ENCODE peak calls at places on chromosome 15, in six cellular contexts. One of them, this sample, is unnamed.

GRCh38 chr15:88448991-88449461 is 18.2 kb downstream of the MRPL46 start:
- DNase-seq in uterus: no peak
- DNase-seq in choroid plexus epithelial cell: no peak
- DNase-seq in HCT116: no peak
- DNase-seq in fibroblast of lung: no peak
- DNase-seq in heart left ventricle: no peak
- DNase-seq in this sample: no peak

GRCh38 chr15:41827290-41827879 is 507 bp upstream of the JMJD7 start:
- DNase-seq in choroid plexus epithelial cell: no peak
- DNase-seq in uterus: no peak
- DNase-seq in heart left ventricle: no peak
- DNase-seq in fibroblast of lung: no peak
- DNase-seq in HCT116: no peak
- DNase-seq in this sample: no peak

GRCh38 chr15:78127882-78128281 is 3.4 kb downstream of the CIB2 start:
- DNase-seq in uterus: no peak
- DNase-seq in HCT116: no peak
- DNase-seq in choroid plexus epithelial cell: no peak
- DNase-seq in heart left ventricle: no peak
- DNase-seq in fibroblast of lung: no peak
- DNase-seq in this sample: no peak

GRCh38 chr15:52068004-52068403 is 44.6 kb downstream of the BCL2L10 start:
- DNase-seq in heart left ventricle: no peak
- DNase-seq in choroid plexus epithelial cell: peak
- DNase-seq in fibroblast of lung: peak
- DNase-seq in HCT116: no peak
- DNase-seq in uterus: no peak
- DNase-seq in this sample: no peak

GRCh38 chr15:26352406-26352805 is 420.5 kb downstream of the GABRB3 start:
- DNase-seq in uterus: no peak
- DNase-seq in HCT116: no peak
- DNase-seq in heart left ventricle: no peak
- DNase-seq in choroid plexus epithelial cell: no peak
- DNase-seq in fibroblast of lung: no peak
- DNase-seq in this sample: no peak

GRCh38 chr15:39786444-39787056 is 3.9 kb upstream of the FSIP1 start:
- DNase-seq in heart left ventricle: no peak
- DNase-seq in uterus: no peak
- DNase-seq in HCT116: peak
- DNase-seq in choroid plexus epithelial cell: peak
- DNase-seq in fibroblast of lung: peak
- DNase-seq in this sample: no peak

GRCh38 chr15:43854801-43855200 is 28.0 kb downstream of the WDR76 start:
- DNase-seq in fibroblast of lung: no peak
- DNase-seq in choroid plexus epithelial cell: peak
- DNase-seq in uterus: no peak
- DNase-seq in heart left ventricle: no peak
- DNase-seq in HCT116: no peak
- DNase-seq in this sample: no peak

GRCh38 chr15:95760508-95760907 is 570.0 kb upstream of the NR2F2 start:
- DNase-seq in fibroblast of lung: no peak
- DNase-seq in heart left ventricle: no peak
- DNase-seq in HCT116: no peak
- DNase-seq in choroid plexus epithelial cell: peak
- DNase-seq in uterus: no peak
- DNase-seq in this sample: no peak

GRCh38 chr15:75114327-75114726 is 87.4 kb upstream of the C15orf39 start:
- DNase-seq in choroid plexus epithelial cell: no peak
- DNase-seq in heart left ventricle: no peak
- DNase-seq in HCT116: no peak
- DNase-seq in fibroblast of lung: no peak
- DNase-seq in uterus: no peak
- DNase-seq in this sample: peak

GRCh38 chr15:57095896-57096295 is 177.5 kb downstream of the TCF12 start:
- DNase-seq in uterus: no peak
- DNase-seq in heart left ventricle: no peak
- DNase-seq in fibroblast of lung: no peak
- DNase-seq in choroid plexus epithelial cell: no peak
- DNase-seq in HCT116: no peak
- DNase-seq in this sample: no peak

GRCh38 chr15:35067501-35068347 is 17.4 kb downstream of the NANOGP8 start:
- DNase-seq in uterus: no peak
- DNase-seq in fibroblast of lung: no peak
- DNase-seq in choroid plexus epithelial cell: peak
- DNase-seq in HCT116: no peak
- DNase-seq in heart left ventricle: no peak
- DNase-seq in this sample: no peak

GRCh38 chr15:77010842-77011241 is 15.9 kb downstream of the PSTPIP1 start:
- DNase-seq in choroid plexus epithelial cell: no peak
- DNase-seq in fibroblast of lung: no peak
- DNase-seq in heart left ventricle: peak
- DNase-seq in uterus: no peak
- DNase-seq in HCT116: no peak
- DNase-seq in this sample: no peak

GRCh38 chr15:75661041-75661778 is 13.5 kb downstream of the SNX33 start:
- DNase-seq in fibroblast of lung: peak
- DNase-seq in HCT116: no peak
- DNase-seq in choroid plexus epithelial cell: peak
- DNase-seq in heart left ventricle: peak
- DNase-seq in uterus: peak
- DNase-seq in this sample: peak

GRCh38 chr15:44729394-44729913 is 6.9 kb upstream of the TRIM69 start:
- DNase-seq in HCT116: no peak
- DNase-seq in uterus: peak
- DNase-seq in heart left ventricle: peak
- DNase-seq in fibroblast of lung: no peak
- DNase-seq in choroid plexus epithelial cell: no peak
- DNase-seq in this sample: no peak

GRCh38 chr15:76983588-76984379 is 11.1 kb upstream of the PSTPIP1 start:
- DNase-seq in heart left ventricle: no peak
- DNase-seq in uterus: no peak
- DNase-seq in choroid plexus epithelial cell: peak
- DNase-seq in fibroblast of lung: no peak
- DNase-seq in HCT116: no peak
- DNase-seq in this sample: no peak

GRCh38 chr15:69532066-69532465 is 79.4 kb downstream of the RPLP1 start:
- DNase-seq in heart left ventricle: no peak
- DNase-seq in fibroblast of lung: no peak
- DNase-seq in choroid plexus epithelial cell: no peak
- DNase-seq in HCT116: no peak
- DNase-seq in uterus: no peak
- DNase-seq in this sample: no peak

GRCh38 chr15:92821491-92822116 is 78.5 kb upstream of the CHD2 start:
- DNase-seq in fibroblast of lung: peak
- DNase-seq in uterus: peak
- DNase-seq in HCT116: no peak
- DNase-seq in heart left ventricle: no peak
- DNase-seq in choroid plexus epithelial cell: no peak
- DNase-seq in this sample: no peak

GRCh38 chr15:28955160-28955502 is 69.4 kb downstream of the APBA2 start:
- DNase-seq in fibroblast of lung: peak
- DNase-seq in heart left ventricle: no peak
- DNase-seq in HCT116: no peak
- DNase-seq in uterus: no peak
- DNase-seq in choroid plexus epithelial cell: peak
- DNase-seq in this sample: no peak

GRCh38 chr15:99631256-99631655 is 65.5 kb downstream of the MEF2A start:
- DNase-seq in heart left ventricle: no peak
- DNase-seq in fibroblast of lung: no peak
- DNase-seq in HCT116: no peak
- DNase-seq in uterus: no peak
- DNase-seq in choroid plexus epithelial cell: no peak
- DNase-seq in this sample: no peak

GRCh38 chr15:52217186-52217585 is 26.0 kb upstream of the GNB5 start:
- DNase-seq in fibroblast of lung: no peak
- DNase-seq in HCT116: no peak
- DNase-seq in uterus: no peak
- DNase-seq in choroid plexus epithelial cell: no peak
- DNase-seq in heart left ventricle: no peak
- DNase-seq in this sample: no peak

GRCh38 chr15:30043211-30043655 is 39.5 kb upstream of the GOLGA8J start:
- DNase-seq in fibroblast of lung: peak
- DNase-seq in uterus: no peak
- DNase-seq in heart left ventricle: no peak
- DNase-seq in choroid plexus epithelial cell: peak
- DNase-seq in HCT116: no peak
- DNase-seq in this sample: no peak

GRCh38 chr15:77516076-77516475 is 95.4 kb downstream of the HMG20A start:
- DNase-seq in HCT116: no peak
- DNase-seq in choroid plexus epithelial cell: no peak
- DNase-seq in uterus: no peak
- DNase-seq in heart left ventricle: no peak
- DNase-seq in fibroblast of lung: peak
- DNase-seq in this sample: no peak

GRCh38 chr15:73052679-73053397 is 575 bp downstream of the NEO1 start:
- DNase-seq in uterus: peak
- DNase-seq in heart left ventricle: peak
- DNase-seq in HCT116: peak
- DNase-seq in choroid plexus epithelial cell: peak
- DNase-seq in fibroblast of lung: peak
- DNase-seq in this sample: peak

GRCh38 chr15:96889734-96890480 is 559.4 kb downstream of the NR2F2 start:
- DNase-seq in HCT116: no peak
- DNase-seq in fibroblast of lung: no peak
- DNase-seq in uterus: peak
- DNase-seq in choroid plexus epithelial cell: peak
- DNase-seq in heart left ventricle: no peak
- DNase-seq in this sample: no peak

GRCh38 chr15:96894669-96895068 is 564.2 kb downstream of the NR2F2 start:
- DNase-seq in HCT116: no peak
- DNase-seq in choroid plexus epithelial cell: peak
- DNase-seq in heart left ventricle: no peak
- DNase-seq in uterus: no peak
- DNase-seq in fibroblast of lung: no peak
- DNase-seq in this sample: no peak

GRCh38 chr15:96896766-96897165 is 566.3 kb downstream of the NR2F2 start:
- DNase-seq in HCT116: no peak
- DNase-seq in heart left ventricle: no peak
- DNase-seq in uterus: no peak
- DNase-seq in choroid plexus epithelial cell: no peak
- DNase-seq in fibroblast of lung: no peak
- DNase-seq in this sample: no peak

GRCh38 chr15:96888764-96889163 is 558.3 kb downstream of the NR2F2 start:
- DNase-seq in choroid plexus epithelial cell: no peak
- DNase-seq in fibroblast of lung: no peak
- DNase-seq in uterus: peak
- DNase-seq in HCT116: no peak
- DNase-seq in heart left ventricle: no peak
- DNase-seq in this sample: no peak

DNA sequence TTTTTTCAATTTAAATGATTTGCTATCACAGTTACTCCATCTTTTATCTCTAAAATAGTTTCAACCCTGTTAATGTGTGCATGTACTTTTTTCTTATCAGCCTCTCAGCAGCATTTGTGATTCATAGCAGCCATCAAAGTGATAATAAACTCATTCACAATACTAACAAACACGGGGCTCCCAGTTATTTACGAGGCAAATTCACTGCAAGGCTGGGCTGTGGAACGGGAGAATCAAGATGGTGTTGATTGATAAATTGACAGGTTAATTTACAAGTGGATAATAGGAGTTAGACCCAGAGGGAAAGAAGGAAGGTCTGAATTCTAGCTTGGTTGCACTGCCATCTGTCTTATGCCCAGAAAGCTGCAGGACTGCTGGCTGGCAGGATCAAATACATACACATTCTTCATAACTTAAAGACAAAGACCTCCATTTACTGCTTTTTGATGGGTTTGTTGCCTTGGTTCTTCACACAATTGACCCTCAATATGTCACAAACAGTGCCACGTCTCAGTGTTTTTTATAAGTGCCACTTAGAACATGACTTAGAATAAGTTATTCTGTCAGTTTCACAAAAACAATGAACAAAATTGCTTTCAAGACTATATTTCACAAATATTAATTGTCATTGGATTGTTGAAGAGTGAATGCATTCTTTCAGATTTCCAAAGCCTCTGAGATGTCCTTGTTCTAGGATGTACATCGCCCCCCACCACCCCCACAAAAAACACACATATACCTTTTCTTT is 562.8 kb downstream of the NR2F2 start:
- DNase-seq in uterus: peak
- DNase-seq in heart left ventricle: no peak
- DNase-seq in fibroblast of lung: peak
- DNase-seq in HCT116: no peak
- DNase-seq in choroid plexus epithelial cell: peak
- DNase-seq in this sample: no peak
- H3K4me3 ChIP-seq in uterus: no peak
- H3K4me3 ChIP-seq in heart left ventricle: no peak
- H3K4me3 ChIP-seq in fibroblast of lung: no peak
- H3K4me3 ChIP-seq in HCT116: no peak
- H3K4me3 ChIP-seq in choroid plexus epithelial cell: no peak
- H3K4me3 ChIP-seq in this sample: no peak

DNA sequence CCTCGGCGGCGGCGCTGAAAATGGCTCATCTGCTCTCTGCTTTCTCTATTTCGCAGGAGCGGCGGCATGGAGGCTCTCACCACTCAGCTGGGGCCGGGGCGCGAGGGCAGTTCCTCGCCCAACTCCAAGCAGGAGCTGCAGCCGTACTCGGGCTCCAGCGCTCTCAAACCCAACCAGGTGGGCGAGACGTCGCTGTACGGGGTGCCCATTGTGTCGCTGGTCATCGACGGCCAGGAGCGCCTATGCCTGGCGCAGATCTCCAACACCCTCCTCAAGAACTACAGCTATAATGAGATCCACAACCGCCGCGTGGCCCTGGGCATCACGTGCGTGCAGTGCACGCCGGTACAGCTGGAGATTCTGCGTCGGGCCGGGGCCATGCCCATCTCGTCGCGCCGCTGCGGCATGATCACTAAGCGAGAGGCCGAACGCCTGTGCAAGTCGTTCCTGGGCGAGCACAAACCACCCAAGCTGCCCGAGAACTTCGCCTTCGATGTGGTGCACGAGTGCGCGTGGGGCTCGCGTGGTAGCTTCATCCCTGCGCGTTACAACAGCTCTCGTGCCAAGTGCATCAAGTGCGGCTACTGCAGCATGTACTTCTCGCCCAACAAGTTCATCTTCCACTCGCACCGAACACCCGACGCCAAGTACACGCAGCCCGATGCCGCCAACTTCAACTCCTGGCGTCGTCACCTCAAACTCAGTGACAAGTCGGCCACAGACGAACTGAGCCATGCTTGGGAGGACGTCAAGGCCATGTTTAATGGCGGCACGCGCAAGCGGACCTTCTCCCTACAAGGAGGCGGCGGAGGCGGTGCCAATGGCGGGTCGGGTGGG is 789 bp downstream of the SKOR1 start:
- DNase-seq in HCT116: no peak
- DNase-seq in heart left ventricle: no peak
- DNase-seq in choroid plexus epithelial cell: no peak
- DNase-seq in fibroblast of lung: no peak
- DNase-seq in uterus: no peak
- DNase-seq in this sample: peak
- TF ChIP-seq CTCF in HCT116: no peak
- TF ChIP-seq CTCF in heart left ventricle: no peak
- TF ChIP-seq CTCF in choroid plexus epithelial cell: no peak
- TF ChIP-seq CTCF in fibroblast of lung: no peak
- TF ChIP-seq CTCF in uterus: no peak
- TF ChIP-seq CTCF in this sample: no peak

GRCh38 chr15:33200903-33201302 is 6.4 kb upstream of the FMN1 start:
- DNase-seq in fibroblast of lung: peak
- DNase-seq in uterus: no peak
- DNase-seq in heart left ventricle: no peak
- DNase-seq in HCT116: no peak
- DNase-seq in choroid plexus epithelial cell: no peak
- DNase-seq in this sample: no peak
- H3K4me3 ChIP-seq in fibroblast of lung: no peak
- H3K4me3 ChIP-seq in uterus: no peak
- H3K4me3 ChIP-seq in heart left ventricle: no peak
- H3K4me3 ChIP-seq in HCT116: no peak
- H3K4me3 ChIP-seq in choroid plexus epithelial cell: no peak
- H3K4me3 ChIP-seq in this sample: no peak

GRCh38 chr15:59764775-59765174 is 75.7 kb upstream of the BNIP2 start:
- DNase-seq in uterus: no peak
- DNase-seq in heart left ventricle: no peak
- DNase-seq in choroid plexus epithelial cell: peak
- DNase-seq in HCT116: peak
- DNase-seq in fibroblast of lung: no peak
- DNase-seq in this sample: no peak
- TF ChIP-seq CTCF in uterus: no peak
- TF ChIP-seq CTCF in heart left ventricle: no peak
- TF ChIP-seq CTCF in choroid plexus epithelial cell: peak
- TF ChIP-seq CTCF in HCT116: peak
- TF ChIP-seq CTCF in fibroblast of lung: no peak
- TF ChIP-seq CTCF in this sample: no peak